ENCODE peak calls at places on chromosomes 7 and 10, in six cellular contexts. One of them, this sample, is unnamed.

GRCh38 chr10:124587811-124588211 is 126.2 kb downstream of the LHPP start:
- DNase-seq in transverse colon: no peak
- DNase-seq in right cardiac atrium: no peak
- DNase-seq in caudate nucleus: no peak
- DNase-seq in left lung: no peak
- DNase-seq in hepatocyte: no peak
- DNase-seq in this sample: no peak

GRCh38 chr7:963236-964078 is 9.0 kb upstream of the ADAP1 start:
- DNase-seq in transverse colon: no peak
- DNase-seq in right cardiac atrium: peak
- DNase-seq in caudate nucleus: no peak
- DNase-seq in left lung: no peak
- DNase-seq in hepatocyte: no peak
- DNase-seq in this sample: peak

GRCh38 chr10:50554995-50555568 is 68.7 kb downstream of the SGMS1 start:
- DNase-seq in transverse colon: no peak
- DNase-seq in right cardiac atrium: no peak
- DNase-seq in caudate nucleus: no peak
- DNase-seq in left lung: no peak
- DNase-seq in hepatocyte: no peak
- DNase-seq in this sample: peak

GRCh38 chr7:45143616-45144015 is 14.0 kb upstream of the RAMP3 start:
- DNase-seq in transverse colon: no peak
- DNase-seq in right cardiac atrium: no peak
- DNase-seq in caudate nucleus: no peak
- DNase-seq in left lung: no peak
- DNase-seq in hepatocyte: no peak
- DNase-seq in this sample: no peak

GRCh38 chr7:94223375-94224084 is 171.2 kb upstream of the COL1A2 start:
- DNase-seq in transverse colon: no peak
- DNase-seq in right cardiac atrium: no peak
- DNase-seq in caudate nucleus: no peak
- DNase-seq in left lung: no peak
- DNase-seq in hepatocyte: peak
- DNase-seq in this sample: peak

GRCh38 chr10:3525832-3526449 is 259.1 kb downstream of the KLF6 start:
- DNase-seq in transverse colon: peak
- DNase-seq in right cardiac atrium: peak
- DNase-seq in caudate nucleus: no peak
- DNase-seq in left lung: peak
- DNase-seq in hepatocyte: peak
- DNase-seq in this sample: no peak

GRCh38 chr10:104441601-104442000 is 88.0 kb downstream of the CFAP58 start:
- DNase-seq in transverse colon: no peak
- DNase-seq in right cardiac atrium: no peak
- DNase-seq in caudate nucleus: no peak
- DNase-seq in left lung: no peak
- DNase-seq in hepatocyte: peak
- DNase-seq in this sample: no peak

GRCh38 chr7:135161669-135162068 is 8.8 kb downstream of the CYREN start:
- DNase-seq in transverse colon: no peak
- DNase-seq in right cardiac atrium: no peak
- DNase-seq in caudate nucleus: no peak
- DNase-seq in left lung: no peak
- DNase-seq in hepatocyte: no peak
- DNase-seq in this sample: no peak

GRCh38 chr7:150629347-150629746 is 2.8 kb downstream of the GIMAP6 start:
- DNase-seq in transverse colon: no peak
- DNase-seq in right cardiac atrium: peak
- DNase-seq in caudate nucleus: no peak
- DNase-seq in left lung: no peak
- DNase-seq in hepatocyte: no peak
- DNase-seq in this sample: no peak

GRCh38 chr7:150633926-150634325 is 1.7 kb upstream of the GIMAP6 start:
- DNase-seq in transverse colon: no peak
- DNase-seq in right cardiac atrium: no peak
- DNase-seq in caudate nucleus: no peak
- DNase-seq in left lung: no peak
- DNase-seq in hepatocyte: no peak
- DNase-seq in this sample: no peak

GRCh38 chr7:150631866-150632864 is at the start of gene GIMAP6:
- DNase-seq in transverse colon: peak
- DNase-seq in right cardiac atrium: peak
- DNase-seq in caudate nucleus: no peak
- DNase-seq in left lung: peak
- DNase-seq in hepatocyte: no peak
- DNase-seq in this sample: no peak

GRCh38 chr7:150627959-150628358 is 4.2 kb downstream of the GIMAP6 start:
- DNase-seq in transverse colon: no peak
- DNase-seq in right cardiac atrium: no peak
- DNase-seq in caudate nucleus: no peak
- DNase-seq in left lung: no peak
- DNase-seq in hepatocyte: no peak
- DNase-seq in this sample: no peak

DNA sequence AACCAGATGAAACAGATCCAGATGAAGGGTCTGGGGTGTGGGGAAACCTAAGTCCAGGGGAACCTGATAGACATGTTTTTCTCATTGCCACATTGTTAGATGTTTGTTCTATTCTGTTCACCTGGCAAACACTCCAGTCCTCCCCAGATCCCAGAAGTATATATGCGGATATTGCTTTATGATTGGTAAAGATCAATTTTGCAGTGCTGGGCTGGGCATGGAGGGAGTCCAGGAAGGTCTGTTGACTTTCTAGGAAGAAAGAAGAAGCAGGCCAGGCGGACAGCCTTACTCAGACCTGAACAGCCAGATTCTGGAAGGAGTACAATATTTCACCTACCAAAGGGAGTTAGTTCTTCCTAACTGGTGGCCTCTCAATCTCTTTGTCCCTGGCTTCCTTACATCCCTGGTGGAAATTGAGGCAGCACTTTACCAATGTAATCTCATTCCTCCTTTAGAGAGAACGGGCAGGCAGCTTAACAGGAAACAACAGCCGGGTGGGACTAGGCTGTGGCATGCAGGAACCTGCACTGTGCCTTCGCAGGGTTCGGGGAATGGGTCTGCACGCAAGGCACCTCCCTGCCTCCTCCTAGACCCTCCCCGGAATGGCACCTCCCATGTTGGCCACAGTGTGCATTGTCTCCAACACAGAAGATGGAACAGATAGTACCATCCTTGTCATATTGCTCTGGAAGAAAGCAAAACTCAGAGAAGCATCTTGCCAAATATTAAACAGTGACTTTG is 931 bp downstream of the GIMAP6 start:
- DNase-seq in transverse colon: no peak
- DNase-seq in right cardiac atrium: peak
- DNase-seq in caudate nucleus: no peak
- DNase-seq in left lung: no peak
- DNase-seq in hepatocyte: no peak
- DNase-seq in this sample: no peak
- H3K27ac ChIP-seq in transverse colon: peak
- H3K27ac ChIP-seq in right cardiac atrium: peak
- H3K27ac ChIP-seq in caudate nucleus: peak
- H3K27ac ChIP-seq in left lung: peak
- H3K27ac ChIP-seq in hepatocyte: no peak
- H3K27ac ChIP-seq in this sample: no peak

GRCh38 chr7:30430777-30431176 is 47.8 kb downstream of the NOD1 start:
- DNase-seq in transverse colon: no peak
- DNase-seq in right cardiac atrium: no peak
- DNase-seq in caudate nucleus: no peak
- DNase-seq in left lung: no peak
- DNase-seq in hepatocyte: no peak
- DNase-seq in this sample: no peak

GRCh38 chr7:30428586-30429530 is 49.7 kb downstream of the NOD1 start:
- DNase-seq in transverse colon: peak
- DNase-seq in right cardiac atrium: no peak
- DNase-seq in caudate nucleus: no peak
- DNase-seq in left lung: no peak
- DNase-seq in hepatocyte: no peak
- DNase-seq in this sample: no peak

GRCh38 chr7:30427296-30428080 is 51.1 kb downstream of the NOD1 start:
- DNase-seq in transverse colon: no peak
- DNase-seq in right cardiac atrium: no peak
- DNase-seq in caudate nucleus: peak
- DNase-seq in left lung: no peak
- DNase-seq in hepatocyte: no peak
- DNase-seq in this sample: no peak

GRCh38 chr7:30433082-30433481 is 45.5 kb downstream of the NOD1 start:
- DNase-seq in transverse colon: peak
- DNase-seq in right cardiac atrium: peak
- DNase-seq in caudate nucleus: peak
- DNase-seq in left lung: peak
- DNase-seq in hepatocyte: peak
- DNase-seq in this sample: peak

GRCh38 chr7:30430300-30430699 is 48.3 kb downstream of the NOD1 start:
- DNase-seq in transverse colon: peak
- DNase-seq in right cardiac atrium: no peak
- DNase-seq in caudate nucleus: no peak
- DNase-seq in left lung: peak
- DNase-seq in hepatocyte: no peak
- DNase-seq in this sample: no peak
- H3K27ac ChIP-seq in transverse colon: peak
- H3K27ac ChIP-seq in right cardiac atrium: peak
- H3K27ac ChIP-seq in caudate nucleus: no peak
- H3K27ac ChIP-seq in left lung: no peak
- H3K27ac ChIP-seq in hepatocyte: no peak
- H3K27ac ChIP-seq in this sample: no peak

GRCh38 chr7:30865077-30865476 is 46.6 kb upstream of the AQP1 start:
- DNase-seq in transverse colon: no peak
- DNase-seq in right cardiac atrium: no peak
- DNase-seq in caudate nucleus: no peak
- DNase-seq in left lung: no peak
- DNase-seq in hepatocyte: no peak
- DNase-seq in this sample: no peak

GRCh38 chr7:30866939-30867338 is 44.7 kb upstream of the AQP1 start:
- DNase-seq in transverse colon: no peak
- DNase-seq in right cardiac atrium: no peak
- DNase-seq in caudate nucleus: no peak
- DNase-seq in left lung: no peak
- DNase-seq in hepatocyte: peak
- DNase-seq in this sample: no peak

GRCh38 chr7:30869794-30870491 is 41.7 kb upstream of the AQP1 start:
- DNase-seq in transverse colon: no peak
- DNase-seq in right cardiac atrium: peak
- DNase-seq in caudate nucleus: no peak
- DNase-seq in left lung: no peak
- DNase-seq in hepatocyte: no peak
- DNase-seq in this sample: no peak

GRCh38 chr7:30865821-30866220 is 45.8 kb upstream of the AQP1 start:
- DNase-seq in transverse colon: no peak
- DNase-seq in right cardiac atrium: no peak
- DNase-seq in caudate nucleus: no peak
- DNase-seq in left lung: no peak
- DNase-seq in hepatocyte: no peak
- DNase-seq in this sample: no peak

GRCh38 chr7:30867483-30867882 is 44.2 kb upstream of the AQP1 start:
- DNase-seq in transverse colon: no peak
- DNase-seq in right cardiac atrium: no peak
- DNase-seq in caudate nucleus: no peak
- DNase-seq in left lung: no peak
- DNase-seq in hepatocyte: no peak
- DNase-seq in this sample: no peak
- H3K27ac ChIP-seq in transverse colon: no peak
- H3K27ac ChIP-seq in right cardiac atrium: no peak
- H3K27ac ChIP-seq in caudate nucleus: no peak
- H3K27ac ChIP-seq in left lung: no peak
- H3K27ac ChIP-seq in hepatocyte: no peak
- H3K27ac ChIP-seq in this sample: no peak

DNA sequence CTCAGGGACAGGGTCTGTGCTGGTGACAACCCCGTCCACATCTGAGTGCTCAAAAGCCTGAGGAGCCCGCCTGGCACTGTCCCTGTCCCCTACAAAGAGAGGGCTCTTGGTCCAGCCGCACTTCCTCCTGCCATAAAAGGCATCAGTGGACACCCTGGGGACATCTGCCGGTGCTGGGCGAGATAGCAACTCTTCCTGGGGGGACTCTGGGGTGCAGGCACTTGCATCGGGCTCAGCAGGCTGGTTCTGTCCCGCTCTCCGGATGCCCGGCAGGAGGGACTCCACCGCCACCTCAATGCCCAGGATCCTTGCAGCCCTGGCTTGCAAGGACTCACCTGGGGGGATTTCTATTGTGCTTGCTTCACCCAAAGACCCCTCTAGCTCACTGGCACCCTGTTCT is 32.8 kb downstream of the JCAD start:
- DNase-seq in transverse colon: no peak
- DNase-seq in right cardiac atrium: no peak
- DNase-seq in caudate nucleus: no peak
- DNase-seq in left lung: no peak
- DNase-seq in hepatocyte: no peak
- DNase-seq in this sample: no peak
- H3K27ac ChIP-seq in transverse colon: peak
- H3K27ac ChIP-seq in right cardiac atrium: peak
- H3K27ac ChIP-seq in caudate nucleus: no peak
- H3K27ac ChIP-seq in left lung: no peak
- H3K27ac ChIP-seq in hepatocyte: no peak
- H3K27ac ChIP-seq in this sample: no peak

GRCh38 chr10:11528286-11528685 is 83.2 kb downstream of the USP6NL start:
- DNase-seq in transverse colon: no peak
- DNase-seq in right cardiac atrium: no peak
- DNase-seq in caudate nucleus: no peak
- DNase-seq in left lung: no peak
- DNase-seq in hepatocyte: no peak
- DNase-seq in this sample: no peak

GRCh38 chr10:11527068-11527467 is 84.4 kb downstream of the USP6NL start:
- DNase-seq in transverse colon: no peak
- DNase-seq in right cardiac atrium: no peak
- DNase-seq in caudate nucleus: no peak
- DNase-seq in left lung: no peak
- DNase-seq in hepatocyte: no peak
- DNase-seq in this sample: no peak

GRCh38 chr10:11530806-11531205 is 80.6 kb downstream of the USP6NL start:
- DNase-seq in transverse colon: no peak
- DNase-seq in right cardiac atrium: no peak
- DNase-seq in caudate nucleus: no peak
- DNase-seq in left lung: no peak
- DNase-seq in hepatocyte: no peak
- DNase-seq in this sample: no peak

GRCh38 chr10:11527700-11528255 is 83.7 kb downstream of the USP6NL start:
- DNase-seq in transverse colon: no peak
- DNase-seq in right cardiac atrium: no peak
- DNase-seq in caudate nucleus: no peak
- DNase-seq in left lung: no peak
- DNase-seq in hepatocyte: no peak
- DNase-seq in this sample: no peak

GRCh38 chr10:11529276-11529675 is 82.2 kb downstream of the USP6NL start:
- DNase-seq in transverse colon: no peak
- DNase-seq in right cardiac atrium: no peak
- DNase-seq in caudate nucleus: no peak
- DNase-seq in left lung: no peak
- DNase-seq in hepatocyte: no peak
- DNase-seq in this sample: no peak
- H3K27ac ChIP-seq in transverse colon: no peak
- H3K27ac ChIP-seq in right cardiac atrium: no peak
- H3K27ac ChIP-seq in caudate nucleus: no peak
- H3K27ac ChIP-seq in left lung: no peak
- H3K27ac ChIP-seq in hepatocyte: no peak
- H3K27ac ChIP-seq in this sample: no peak